ENCODE peak calls at places on chromosome 14, in six cellular contexts. P, T, Z, W, S and R are unnamed samples.

GRCh38 chr14:54354968-54355641 is 41.7 kb upstream of the CDKN3 start:
- DNase-seq in P (no peak), T (no peak), Z (no peak), W (no peak), S (no peak), R (no peak)

GRCh38 chr14:48690349-48690748 is 895.8 kb downstream of the RPS29 start:
- DNase-seq in P (peak; percentile 10), T (no peak), Z (no peak), W (no peak), S (no peak), R (peak; percentile 29)

GRCh38 chr14:49250517-49250916 is 335.7 kb downstream of the RPS29 start:
- DNase-seq in P (no peak), T (no peak), Z (no peak), W (no peak), S (no peak), R (no peak)

GRCh38 chr14:52355016-52355430 is 40.9 kb downstream of the PTGER2 start:
- DNase-seq in P (peak; percentile 95), T (no peak), Z (peak; percentile 95), W (no peak), S (no peak), R (no peak)

GRCh38 chr14:51436630-51437029 is 196.6 kb downstream of the TMX1 start:
- DNase-seq in P (no peak), T (no peak), Z (no peak), W (no peak), S (no peak), R (no peak)

GRCh38 chr14:89615421-89615820 is 198.4 kb upstream of the FOXN3 start:
- DNase-seq in P (no peak), T (no peak), Z (no peak), W (no peak), S (no peak), R (peak; percentile 72)

GRCh38 chr14:42532194-42532593 is 925.5 kb downstream of the LRFN5 start:
- DNase-seq in P (no peak), T (no peak), Z (no peak), W (no peak), S (no peak), R (no peak)

GRCh38 chr14:38342803-38343202 is 86.9 kb upstream of the CLEC14A start:
- DNase-seq in P (peak; percentile 96), T (no peak), Z (peak; percentile 74), W (no peak), S (no peak), R (no peak)

GRCh38 chr14:77027538-77028383 is 747 bp downstream of the IRF2BPL start:
- DNase-seq in P (peak; percentile 81), T (peak; percentile 47), Z (peak; percentile 84), W (peak; percentile 27), S (peak; percentile 66), R (peak; percentile 71)

GRCh38 chr14:96508900-96509299 is 6.7 kb downstream of the PAPOLA start:
- DNase-seq in P (no peak), T (no peak), Z (no peak), W (no peak), S (no peak), R (no peak)

GRCh38 chr14:94593749-94594431 is 12.7 kb downstream of the SERPINA5 start:
- DNase-seq in P (no peak), T (no peak), Z (no peak), W (no peak), S (no peak), R (no peak)

GRCh38 chr14:21669284-21669683 is 4.3 kb downstream of the OR4E1 start:
- DNase-seq in P (no peak), T (no peak), Z (no peak), W (no peak), S (no peak), R (no peak)

GRCh38 chr14:69366761-69367160 is 31.3 kb downstream of the ERH start:
- DNase-seq in P (no peak), T (no peak), Z (no peak), W (no peak), S (no peak), R (no peak)

GRCh38 chr14:104446611-104447010 is 133.0 kb upstream of the C14orf180 start:
- DNase-seq in P (no peak), T (peak; percentile 14), Z (no peak), W (no peak), S (no peak), R (no peak)

GRCh38 chr14:104289485-104289884 is 151.1 kb downstream of the KIF26A start:
- DNase-seq in P (no peak), T (peak; percentile 4), Z (no peak), W (no peak), S (no peak), R (no peak)

GRCh38 chr14:91277546-91278382 is 33.3 kb upstream of the GPR68 start:
- DNase-seq in P (no peak), T (no peak), Z (no peak), W (no peak), S (no peak), R (no peak)

GRCh38 chr14:100201701-100202100 is 37.2 kb upstream of the YY1 start:
- DNase-seq in P (no peak), T (no peak), Z (no peak), W (no peak), S (no peak), R (no peak)

GRCh38 chr14:21723431-21724045 is 49.9 kb upstream of the OR4E1 start:
- DNase-seq in P (no peak), T (peak; percentile 91), Z (peak; percentile 12), W (peak; percentile 48), S (peak; percentile 79), R (peak; percentile 89)

GRCh38 chr14:35218963-35219362 is 73.2 kb upstream of the PSMA6 start:
- DNase-seq in P (no peak), T (no peak), Z (no peak), W (no peak), S (no peak), R (no peak)

GRCh38 chr14:19771895-19772430 is 1.3 kb upstream of the OR4M1 start:
- DNase-seq in P (no peak), T (no peak), Z (no peak), W (no peak), S (no peak), R (no peak)

GRCh38 chr14:96949594-96949993 is 152.4 kb downstream of the VRK1 start:
- DNase-seq in P (no peak), T (no peak), Z (no peak), W (no peak), S (no peak), R (no peak)

GRCh38 chr14:80364274-80364673 is 153.0 kb upstream of the DIO2 start:
- DNase-seq in P (peak; percentile 21), T (no peak), Z (peak; percentile 23), W (no peak), S (no peak), R (peak; percentile 63)

GRCh38 chr14:51139221-51139681 is 44.3 kb upstream of the TRIM9 start:
- DNase-seq in P (no peak), T (no peak), Z (no peak), W (no peak), S (no peak), R (no peak)

GRCh38 chr14:30283822-30284446 is 275.0 kb upstream of the G2E3 start:
- DNase-seq in P (peak; percentile 53), T (peak; percentile 66), Z (peak; percentile 45), W (no peak), S (peak; percentile 77), R (peak; percentile 87)

GRCh38 chr14:50999726-51000125 is 55.4 kb upstream of the PYGL start:
- DNase-seq in P (no peak), T (no peak), Z (no peak), W (no peak), S (no peak), R (no peak)

GRCh38 chr14:20836668-20837338 is 34.2 kb upstream of the RNASE1 start:
- DNase-seq in P (peak; percentile 18), T (peak; percentile 61), Z (no peak), W (no peak), S (no peak), R (peak; percentile 85)

GRCh38 chr14:94936411-94936892 is 166.5 kb upstream of the GSC start:
- DNase-seq in P (no peak), T (no peak), Z (no peak), W (no peak), S (no peak), R (no peak)

GRCh38 chr14:77212933-77213656 is 31.5 kb downstream of the TMEM63C start:
- DNase-seq in P (no peak), T (peak; percentile 86), Z (peak; percentile 10), W (peak; percentile 30), S (peak; percentile 90), R (peak; percentile 73)

GRCh38 chr14:80587096-80587724 is 354.3 kb downstream of the CEP128 start:
- DNase-seq in P (peak; percentile 48), T (no peak), Z (peak; percentile 49), W (no peak), S (no peak), R (peak; percentile 60)

GRCh38 chr14:61525293-61526011 is 169.9 kb upstream of the HIF1A start:
- DNase-seq in P (peak; percentile 52), T (no peak), Z (peak; percentile 91), W (no peak), S (no peak), R (peak; percentile 46)

GRCh38 chr14:61219673-61220072 is 61.5 kb downstream of the TMEM30B start:
- DNase-seq in P (peak; percentile 60), T (no peak), Z (no peak), W (no peak), S (no peak), R (no peak)

GRCh38 chr14:95533391-95533821 is 1.4 kb upstream of the GLRX5 start:
- DNase-seq in P (peak; percentile 65), T (no peak), Z (peak; percentile 86), W (no peak), S (no peak), R (peak; percentile 44)

GRCh38 chr14:102964152-102964730 is 41.8 kb downstream of the AMN start:
- DNase-seq in P (no peak), T (no peak), Z (no peak), W (no peak), S (no peak), R (no peak)
- H2BK15ac ChIP-seq in P (no peak overlapping the region), T (peak overlapping the region; percentile 24), Z (peak overlapping the region; percentile 17), W (no peak overlapping the region), S (no peak overlapping the region), R (no peak overlapping the region)

DNA sequence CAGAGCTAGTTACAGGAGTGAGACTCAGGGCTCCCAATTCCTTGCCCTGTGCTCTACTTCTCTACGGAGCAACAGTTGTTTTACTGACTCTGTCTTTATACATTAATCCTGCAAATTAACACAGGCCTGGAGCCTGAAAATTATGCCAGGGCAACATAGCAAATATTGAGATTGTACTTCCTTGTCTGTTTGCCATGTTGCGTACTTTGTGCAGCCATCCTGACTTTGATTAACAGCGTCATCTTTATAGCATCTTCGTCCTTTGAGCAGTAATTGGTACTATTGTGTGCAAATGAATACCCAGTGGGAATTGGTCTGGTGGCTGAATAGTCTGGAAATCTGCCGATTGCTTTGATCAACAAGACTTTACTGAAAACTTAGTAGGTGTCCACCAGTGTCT is 15.1 kb upstream of the AKAP6 start:
- DNase-seq in P (no peak), T (no peak), Z (no peak), W (no peak), S (no peak), R (peak; percentile 11)
- H2BK15ac ChIP-seq in P (no peak overlapping the region), T (no peak overlapping the region), Z (no peak overlapping the region), W (no peak overlapping the region), S (no peak overlapping the region), R (no peak overlapping the region)

GRCh38 chr14:98218213-98218612 is 1053.8 kb downstream of the BCL11B start:
- DNase-seq in P (no peak), T (no peak), Z (no peak), W (no peak), S (no peak), R (peak; percentile 18)
- H2BK15ac ChIP-seq in P (no peak overlapping the region), T (no peak overlapping the region), Z (no peak overlapping the region), W (no peak overlapping the region), S (no peak overlapping the region), R (no peak overlapping the region)

GRCh38 chr14:55611859-55612258 is 31.9 kb downstream of the KTN1 start:
- DNase-seq in P (no peak), T (no peak), Z (no peak), W (no peak), S (no peak), R (no peak)
- H2BK15ac ChIP-seq in P (no peak overlapping the region), T (no peak overlapping the region), Z (no peak overlapping the region), W (no peak overlapping the region), S (no peak overlapping the region), R (no peak overlapping the region)

GRCh38 chr14:66772146-66772545 is 264.2 kb downstream of the GPHN start:
- DNase-seq in P (no peak), T (no peak), Z (no peak), W (no peak), S (no peak), R (no peak)
- H2BK15ac ChIP-seq in P (no peak overlapping the region), T (no peak overlapping the region), Z (no peak overlapping the region), W (no peak overlapping the region), S (no peak overlapping the region), R (no peak overlapping the region)